ENCODE peak calls at places on chromosomes 7 and 10, in six cellular contexts. One of them, this sample, is unnamed.

GRCh38 chr7:95843286-95843685 is 70.9 kb downstream of the DYNC1I1 start:
- DNase-seq in lower leg skin: no peak
- DNase-seq in mammary epithelial cell: no peak
- DNase-seq in osteocyte: no peak
- DNase-seq in A549: peak
- DNase-seq in lower lobe of right lung: no peak
- DNase-seq in this sample: no peak

GRCh38 chr7:36119005-36119711 is 33.9 kb upstream of the EEPD1 start:
- DNase-seq in A549: peak
- DNase-seq in lower lobe of right lung: no peak
- DNase-seq in osteocyte: no peak
- DNase-seq in lower leg skin: no peak
- DNase-seq in mammary epithelial cell: peak
- DNase-seq in this sample: no peak

GRCh38 chr10:132078746-132079345 is 13.1 kb downstream of the JAKMIP3 start:
- DNase-seq in osteocyte: peak
- DNase-seq in A549: no peak
- DNase-seq in mammary epithelial cell: no peak
- DNase-seq in lower lobe of right lung: no peak
- DNase-seq in lower leg skin: peak
- DNase-seq in this sample: peak

GRCh38 chr7:153514006-153514405 is 538.2 kb upstream of the DPP6 start:
- DNase-seq in A549: no peak
- DNase-seq in lower leg skin: no peak
- DNase-seq in osteocyte: no peak
- DNase-seq in lower lobe of right lung: no peak
- DNase-seq in mammary epithelial cell: no peak
- DNase-seq in this sample: no peak

GRCh38 chr7:134707663-134708383 is 61.2 kb downstream of the BPGM start:
- DNase-seq in osteocyte: no peak
- DNase-seq in lower leg skin: no peak
- DNase-seq in A549: no peak
- DNase-seq in mammary epithelial cell: no peak
- DNase-seq in lower lobe of right lung: no peak
- DNase-seq in this sample: no peak

GRCh38 chr7:45575501-45576248 is 1.5 kb downstream of the ADCY1 start:
- DNase-seq in lower leg skin: no peak
- DNase-seq in lower lobe of right lung: no peak
- DNase-seq in A549: no peak
- DNase-seq in mammary epithelial cell: no peak
- DNase-seq in osteocyte: no peak
- DNase-seq in this sample: no peak

GRCh38 chr10:130027716-130028464 is 63.8 kb upstream of the EBF3 start:
- DNase-seq in mammary epithelial cell: no peak
- DNase-seq in osteocyte: no peak
- DNase-seq in lower leg skin: no peak
- DNase-seq in lower lobe of right lung: no peak
- DNase-seq in A549: no peak
- DNase-seq in this sample: no peak

GRCh38 chr7:78301361-78301760 is 502.8 kb downstream of the PHTF2 start:
- DNase-seq in osteocyte: no peak
- DNase-seq in lower leg skin: no peak
- DNase-seq in A549: no peak
- DNase-seq in lower lobe of right lung: no peak
- DNase-seq in mammary epithelial cell: no peak
- DNase-seq in this sample: no peak

GRCh38 chr7:25772802-25773201 is 379.2 kb upstream of the NFE2L3 start:
- DNase-seq in mammary epithelial cell: no peak
- DNase-seq in lower lobe of right lung: no peak
- DNase-seq in osteocyte: no peak
- DNase-seq in A549: no peak
- DNase-seq in lower leg skin: no peak
- DNase-seq in this sample: no peak

GRCh38 chr10:132132391-132132841 is 54.3 kb upstream of the DPYSL4 start:
- DNase-seq in osteocyte: no peak
- DNase-seq in mammary epithelial cell: no peak
- DNase-seq in lower lobe of right lung: peak
- DNase-seq in A549: no peak
- DNase-seq in lower leg skin: no peak
- DNase-seq in this sample: no peak

GRCh38 chr10:97378933-97379921 is 21.9 kb downstream of the RRP12 start:
- DNase-seq in A549: no peak
- DNase-seq in lower leg skin: no peak
- DNase-seq in mammary epithelial cell: no peak
- DNase-seq in lower lobe of right lung: no peak
- DNase-seq in osteocyte: no peak
- DNase-seq in this sample: no peak

GRCh38 chr10:116127296-116127695 is 145.7 kb downstream of the GFRA1 start:
- DNase-seq in osteocyte: peak
- DNase-seq in lower lobe of right lung: no peak
- DNase-seq in A549: no peak
- DNase-seq in lower leg skin: no peak
- DNase-seq in mammary epithelial cell: no peak
- DNase-seq in this sample: no peak

GRCh38 chr7:157755741-157756140 is 418.9 kb downstream of the DNAJB6 start:
- DNase-seq in mammary epithelial cell: no peak
- DNase-seq in lower leg skin: no peak
- DNase-seq in A549: no peak
- DNase-seq in osteocyte: no peak
- DNase-seq in lower lobe of right lung: no peak
- DNase-seq in this sample: no peak

GRCh38 chr7:36132025-36132424 is 21.0 kb upstream of the EEPD1 start:
- DNase-seq in mammary epithelial cell: no peak
- DNase-seq in lower leg skin: no peak
- DNase-seq in A549: no peak
- DNase-seq in lower lobe of right lung: no peak
- DNase-seq in osteocyte: no peak
- DNase-seq in this sample: no peak

GRCh38 chr10:95544783-95545500 is 16.2 kb downstream of the SORBS1 start:
- DNase-seq in osteocyte: no peak
- DNase-seq in lower lobe of right lung: no peak
- DNase-seq in A549: no peak
- DNase-seq in lower leg skin: no peak
- DNase-seq in mammary epithelial cell: no peak
- DNase-seq in this sample: no peak

GRCh38 chr10:77590344-77591237 is 47.0 kb downstream of the KCNMA1 start:
- DNase-seq in lower lobe of right lung: no peak
- DNase-seq in lower leg skin: no peak
- DNase-seq in osteocyte: no peak
- DNase-seq in A549: no peak
- DNase-seq in mammary epithelial cell: no peak
- DNase-seq in this sample: no peak

GRCh38 chr10:131453772-131454634 is 142.5 kb upstream of the TCERG1L start:
- DNase-seq in osteocyte: no peak
- DNase-seq in lower lobe of right lung: no peak
- DNase-seq in mammary epithelial cell: no peak
- DNase-seq in A549: peak
- DNase-seq in lower leg skin: peak
- DNase-seq in this sample: peak

GRCh38 chr7:36523371-36523953 is 133.8 kb downstream of the ANLN start:
- DNase-seq in mammary epithelial cell: no peak
- DNase-seq in lower leg skin: peak
- DNase-seq in lower lobe of right lung: no peak
- DNase-seq in A549: no peak
- DNase-seq in osteocyte: no peak
- DNase-seq in this sample: no peak

GRCh38 chr10:93274419-93274818 is 200.7 kb downstream of the CYP26A1 start:
- DNase-seq in lower lobe of right lung: no peak
- DNase-seq in lower leg skin: no peak
- DNase-seq in osteocyte: no peak
- DNase-seq in mammary epithelial cell: no peak
- DNase-seq in A549: no peak
- DNase-seq in this sample: no peak

GRCh38 chr7:130740617-130741016 is 6.6 kb upstream of the KLF14 start:
- DNase-seq in A549: no peak
- DNase-seq in mammary epithelial cell: no peak
- DNase-seq in lower lobe of right lung: no peak
- DNase-seq in lower leg skin: no peak
- DNase-seq in osteocyte: no peak
- DNase-seq in this sample: no peak

GRCh38 chr7:93120981-93121549 is 3.3 kb upstream of the SAMD9 start:
- DNase-seq in mammary epithelial cell: no peak
- DNase-seq in osteocyte: no peak
- DNase-seq in lower lobe of right lung: no peak
- DNase-seq in lower leg skin: no peak
- DNase-seq in A549: no peak
- DNase-seq in this sample: no peak

GRCh38 chr10:83553366-83553765 is 585.9 kb upstream of the GHITM start:
- DNase-seq in lower leg skin: no peak
- DNase-seq in mammary epithelial cell: no peak
- DNase-seq in lower lobe of right lung: no peak
- DNase-seq in A549: no peak
- DNase-seq in osteocyte: no peak
- DNase-seq in this sample: no peak

GRCh38 chr10:133162178-133162909 is 2.3 kb downstream of the KNDC1 start:
- DNase-seq in lower lobe of right lung: peak
- DNase-seq in mammary epithelial cell: peak
- DNase-seq in osteocyte: no peak
- DNase-seq in A549: no peak
- DNase-seq in lower leg skin: peak
- DNase-seq in this sample: no peak

GRCh38 chr7:114924066-114924712 is 2.3 kb downstream of the MDFIC start:
- DNase-seq in lower leg skin: no peak
- DNase-seq in osteocyte: no peak
- DNase-seq in A549: no peak
- DNase-seq in lower lobe of right lung: no peak
- DNase-seq in mammary epithelial cell: no peak
- DNase-seq in this sample: no peak

GRCh38 chr7:92802398-92802797 is 34.0 kb downstream of the CDK6 start:
- DNase-seq in osteocyte: no peak
- DNase-seq in mammary epithelial cell: no peak
- DNase-seq in A549: no peak
- DNase-seq in lower lobe of right lung: no peak
- DNase-seq in lower leg skin: no peak
- DNase-seq in this sample: no peak

GRCh38 chr7:159095979-159096411 is 48.7 kb downstream of the VIPR2 start:
- DNase-seq in mammary epithelial cell: no peak
- DNase-seq in A549: no peak
- DNase-seq in lower lobe of right lung: no peak
- DNase-seq in osteocyte: peak
- DNase-seq in lower leg skin: peak
- DNase-seq in this sample: peak

GRCh38 chr7:5422324-5423271 is 1.0 kb downstream of the TNRC18 start:
- DNase-seq in osteocyte: no peak
- DNase-seq in A549: no peak
- DNase-seq in lower leg skin: no peak
- DNase-seq in mammary epithelial cell: no peak
- DNase-seq in lower lobe of right lung: peak
- DNase-seq in this sample: no peak

GRCh38 chr10:6036861-6037321 is 25.3 kb downstream of the IL2RA start:
- DNase-seq in lower leg skin: peak
- DNase-seq in mammary epithelial cell: no peak
- DNase-seq in osteocyte: peak
- DNase-seq in lower lobe of right lung: no peak
- DNase-seq in A549: no peak
- DNase-seq in this sample: no peak

GRCh38 chr10:6037975-6038624 is 24.1 kb downstream of the IL2RA start:
- DNase-seq in lower lobe of right lung: no peak
- DNase-seq in osteocyte: peak
- DNase-seq in A549: no peak
- DNase-seq in mammary epithelial cell: no peak
- DNase-seq in lower leg skin: no peak
- DNase-seq in this sample: no peak

GRCh38 chr10:6035101-6035834 is 26.9 kb downstream of the IL2RA start:
- DNase-seq in osteocyte: peak
- DNase-seq in A549: no peak
- DNase-seq in mammary epithelial cell: no peak
- DNase-seq in lower leg skin: peak
- DNase-seq in lower lobe of right lung: no peak
- DNase-seq in this sample: peak

GRCh38 chr10:6035926-6036575 is 26.1 kb downstream of the IL2RA start:
- DNase-seq in lower lobe of right lung: no peak
- DNase-seq in osteocyte: peak
- DNase-seq in A549: no peak
- DNase-seq in mammary epithelial cell: no peak
- DNase-seq in lower leg skin: peak
- DNase-seq in this sample: peak

DNA sequence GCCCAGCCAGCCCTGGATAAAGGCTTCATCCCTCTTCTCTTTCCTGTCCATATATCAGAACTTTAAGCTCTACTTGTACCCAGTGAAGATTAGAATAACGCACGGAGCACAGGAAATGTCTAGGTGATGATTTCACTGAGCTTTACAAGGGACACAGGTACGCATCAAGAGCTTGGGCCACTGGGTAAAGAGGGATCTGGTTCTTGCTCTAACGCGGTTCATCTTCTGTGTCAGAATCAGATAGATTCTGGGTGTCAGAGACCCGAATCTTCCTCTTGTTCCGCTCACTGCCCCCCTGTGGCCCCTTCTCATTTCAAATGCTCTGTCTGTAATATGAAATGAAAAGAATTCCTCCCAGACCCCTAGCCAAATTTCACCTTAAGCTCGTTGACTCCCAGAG is 24.7 kb downstream of the IL2RA start:
- DNase-seq in lower leg skin: no peak
- DNase-seq in lower lobe of right lung: no peak
- DNase-seq in A549: no peak
- DNase-seq in mammary epithelial cell: no peak
- DNase-seq in osteocyte: peak
- DNase-seq in this sample: no peak
- TF ChIP-seq CTCF in lower leg skin: no peak
- TF ChIP-seq CTCF in lower lobe of right lung: no peak
- TF ChIP-seq CTCF in A549: no peak
- TF ChIP-seq CTCF in mammary epithelial cell: no peak
- TF ChIP-seq CTCF in osteocyte: no peak
- TF ChIP-seq CTCF in this sample: no peak

DNA sequence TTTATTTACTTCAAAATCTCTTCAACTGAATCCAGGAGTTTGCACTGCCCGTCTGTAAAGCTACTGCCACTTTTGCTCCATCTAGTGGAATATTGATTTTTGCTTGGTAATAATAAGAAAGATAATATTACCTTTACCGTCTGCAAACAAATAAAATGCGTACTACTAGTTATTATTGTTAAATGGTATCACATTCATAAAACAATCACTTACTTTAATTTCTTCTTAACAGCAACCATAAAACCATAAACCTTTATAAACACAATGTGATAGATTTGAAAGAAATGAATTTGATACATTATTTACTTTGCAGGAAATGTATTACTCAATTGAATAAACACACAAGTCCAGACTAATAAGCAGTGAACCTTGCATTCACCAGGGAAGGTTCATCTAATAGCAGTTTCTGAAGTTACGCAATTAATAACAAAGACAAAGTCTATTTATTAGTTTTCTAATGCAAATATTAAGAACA is 6.4 kb downstream of the AGMO start:
- DNase-seq in lower leg skin: no peak
- DNase-seq in osteocyte: no peak
- DNase-seq in mammary epithelial cell: no peak
- DNase-seq in lower lobe of right lung: no peak
- DNase-seq in A549: peak
- DNase-seq in this sample: no peak
- TF ChIP-seq CTCF in lower leg skin: no peak
- TF ChIP-seq CTCF in osteocyte: peak
- TF ChIP-seq CTCF in mammary epithelial cell: no peak
- TF ChIP-seq CTCF in lower lobe of right lung: no peak
- TF ChIP-seq CTCF in A549: peak
- TF ChIP-seq CTCF in this sample: no peak

GRCh38 chr7:142626420-142627035 is 122.7 kb upstream of the PRSS1 start:
- DNase-seq in lower lobe of right lung: no peak
- DNase-seq in A549: peak
- DNase-seq in lower leg skin: no peak
- DNase-seq in osteocyte: no peak
- DNase-seq in mammary epithelial cell: peak
- DNase-seq in this sample: no peak
- TF ChIP-seq CTCF in lower lobe of right lung: peak
- TF ChIP-seq CTCF in A549: peak
- TF ChIP-seq CTCF in lower leg skin: no peak
- TF ChIP-seq CTCF in osteocyte: peak
- TF ChIP-seq CTCF in mammary epithelial cell: peak
- TF ChIP-seq CTCF in this sample: peak

GRCh38 chr10:92080244-92080643 is 156.7 kb downstream of the BTAF1 start:
- DNase-seq in lower leg skin: no peak
- DNase-seq in A549: no peak
- DNase-seq in osteocyte: no peak
- DNase-seq in lower lobe of right lung: no peak
- DNase-seq in mammary epithelial cell: no peak
- DNase-seq in this sample: no peak
- TF ChIP-seq CTCF in lower leg skin: no peak
- TF ChIP-seq CTCF in A549: no peak
- TF ChIP-seq CTCF in osteocyte: no peak
- TF ChIP-seq CTCF in lower lobe of right lung: no peak
- TF ChIP-seq CTCF in mammary epithelial cell: peak
- TF ChIP-seq CTCF in this sample: no peak

This sample was measured in type B pancreatic cell.